ENCODE peak calls at places on chromosomes 2 and 18, in five cellular contexts. Q, P, K, E and L are unnamed samples.
A peak's percentile ranks its signal among the peaks of the same experiment; 100 is the strongest.

GRCh38 chr2:212794471-212794870 is 255.9 kb upstream of the ERBB4 start:
- DNase-seq in Q (no peak), P (no peak), K (no peak), E (no peak), L (no peak)

GRCh38 chr18:48800479-48800876 is 150.3 kb downstream of the SMAD7 start:
- DNase-seq in Q (no peak), P (no peak), K (no peak), E (no peak), L (no peak)

GRCh38 chr2:171523339-171523931 is 1.2 kb downstream of the CYBRD1 start:
- DNase-seq in Q (peak; percentile 76), P (peak; percentile 21), K (peak; percentile 70), E (no peak), L (peak; percentile 79)

GRCh38 chr18:77067315-77068061 is 65.1 kb downstream of the MBP start:
- DNase-seq in Q (peak; percentile 96), P (peak; percentile 34), K (no peak), E (no peak), L (peak; percentile 55)

GRCh38 chr2:36812196-36812595 is 115.7 kb downstream of the VIT start:
- DNase-seq in Q (no peak), P (peak; percentile 35), K (peak; percentile 41), E (peak; percentile 9), L (peak; percentile 46)

GRCh38 chr2:119338826-119339561 is 27.6 kb downstream of the C2orf76 start:
- DNase-seq in Q (no peak), P (no peak), K (peak; percentile 72), E (no peak), L (no peak)

GRCh38 chr2:48105848-48106247 is 199.6 kb upstream of the FBXO11 start:
- DNase-seq in Q (no peak), P (no peak), K (no peak), E (no peak), L (no peak)

GRCh38 chr2:70111752-70112591 is 24.7 kb downstream of the PCBP1 start:
- DNase-seq in Q (peak; percentile 71), P (no peak), K (peak; percentile 37), E (no peak), L (no peak)

GRCh38 chr2:136736236-136736635 is 29.1 kb upstream of the THSD7B start:
- DNase-seq in Q (no peak), P (no peak), K (no peak), E (no peak), L (no peak)

GRCh38 chr2:181354626-181355025 is 102.6 kb upstream of the ITGA4 start:
- DNase-seq in Q (peak; percentile 63), P (no peak), K (no peak), E (no peak), L (peak; percentile 2)

GRCh38 chr2:112542974-112543760 is 902 bp downstream of the POLR1B start:
- DNase-seq in Q (peak; percentile 16), P (peak; percentile 13), K (peak; percentile 21), E (no peak), L (peak; percentile 8)

GRCh38 chr18:37393945-37394609 is 171.5 kb downstream of the CELF4 start:
- DNase-seq in Q (peak; percentile 76), P (no peak), K (peak; percentile 77), E (peak; percentile 39), L (peak; percentile 10)

GRCh38 chr2:214569419-214570035 is 158.7 kb downstream of the VWC2L start:
- DNase-seq in Q (no peak), P (no peak), K (no peak), E (no peak), L (no peak)

GRCh38 chr2:149000168-149000938 is 38.1 kb upstream of the LYPD6B start:
- DNase-seq in Q (no peak), P (no peak), K (no peak), E (no peak), L (no peak)

GRCh38 chr2:145323512-145323911 is 803.6 kb upstream of the ZEB2 start:
- DNase-seq in Q (peak; percentile 41), P (no peak), K (no peak), E (no peak), L (no peak)

GRCh38 chr2:88608184-88608583 is 19.1 kb downstream of the EIF2AK3 start:
- DNase-seq in Q (no peak), P (no peak), K (no peak), E (no peak), L (no peak)

GRCh38 chr18:13725566-13726227 is 661 bp downstream of the FAM210A start:
- DNase-seq in Q (peak; percentile 2), P (peak; percentile 16), K (no peak), E (no peak), L (no peak)

GRCh38 chr2:207413376-207413907 is 116.3 kb upstream of the CREB1 start:
- DNase-seq in Q (no peak), P (no peak), K (no peak), E (no peak), L (no peak)

GRCh38 chr2:227597993-227598392 is 700 bp upstream of the SCYGR2 start:
- DNase-seq in Q (no peak), P (peak; percentile 18), K (no peak), E (no peak), L (no peak)

GRCh38 chr2:100321181-100321880 is 970 bp downstream of the LONRF2 start:
- DNase-seq in Q (peak; percentile 21), P (no peak), K (peak; percentile 65), E (no peak), L (peak; percentile 77)

GRCh38 chr2:218291934-218292699 is at the start of gene TMBIM1:
- DNase-seq in Q (peak; percentile 58), P (peak; percentile 72), K (peak; percentile 89), E (no peak), L (peak; percentile 69)

GRCh38 chr2:3784731-3785130 is 81.4 kb downstream of the DCDC2C start:
- DNase-seq in Q (peak; percentile 78), P (no peak), K (no peak), E (no peak), L (no peak)

GRCh38 chr2:230564805-230565779 is 147.6 kb upstream of the CAB39 start:
- DNase-seq in Q (peak; percentile 63), P (no peak), K (no peak), E (no peak), L (no peak)

GRCh38 chr2:197972017-197972416 is 167.6 kb downstream of the PLCL1 start:
- DNase-seq in Q (peak; percentile 72), P (no peak), K (no peak), E (no peak), L (no peak)

GRCh38 chr2:227853204-227853629 is 18.2 kb upstream of the DAW1 start:
- DNase-seq in Q (peak; percentile 91), P (no peak), K (no peak), E (no peak), L (peak; percentile 44)

GRCh38 chr2:159801925-159802324 is 3.9 kb upstream of the CD302 start:
- DNase-seq in Q (no peak), P (no peak), K (no peak), E (no peak), L (no peak)

GRCh38 chr2:71897836-71898235 is 249.8 kb downstream of the CYP26B1 start:
- DNase-seq in Q (no peak), P (no peak), K (no peak), E (no peak), L (no peak)

GRCh38 chr2:71897145-71897495 is 250.5 kb downstream of the CYP26B1 start:
- DNase-seq in Q (no peak), P (no peak), K (no peak), E (no peak), L (no peak)

GRCh38 chr2:71895320-71896161 is 252.1 kb downstream of the CYP26B1 start:
- DNase-seq in Q (no peak), P (no peak), K (no peak), E (no peak), L (no peak)

GRCh38 chr2:71898375-71898774 is 249.3 kb downstream of the CYP26B1 start:
- DNase-seq in Q (no peak), P (no peak), K (no peak), E (no peak), L (no peak)

DNA sequence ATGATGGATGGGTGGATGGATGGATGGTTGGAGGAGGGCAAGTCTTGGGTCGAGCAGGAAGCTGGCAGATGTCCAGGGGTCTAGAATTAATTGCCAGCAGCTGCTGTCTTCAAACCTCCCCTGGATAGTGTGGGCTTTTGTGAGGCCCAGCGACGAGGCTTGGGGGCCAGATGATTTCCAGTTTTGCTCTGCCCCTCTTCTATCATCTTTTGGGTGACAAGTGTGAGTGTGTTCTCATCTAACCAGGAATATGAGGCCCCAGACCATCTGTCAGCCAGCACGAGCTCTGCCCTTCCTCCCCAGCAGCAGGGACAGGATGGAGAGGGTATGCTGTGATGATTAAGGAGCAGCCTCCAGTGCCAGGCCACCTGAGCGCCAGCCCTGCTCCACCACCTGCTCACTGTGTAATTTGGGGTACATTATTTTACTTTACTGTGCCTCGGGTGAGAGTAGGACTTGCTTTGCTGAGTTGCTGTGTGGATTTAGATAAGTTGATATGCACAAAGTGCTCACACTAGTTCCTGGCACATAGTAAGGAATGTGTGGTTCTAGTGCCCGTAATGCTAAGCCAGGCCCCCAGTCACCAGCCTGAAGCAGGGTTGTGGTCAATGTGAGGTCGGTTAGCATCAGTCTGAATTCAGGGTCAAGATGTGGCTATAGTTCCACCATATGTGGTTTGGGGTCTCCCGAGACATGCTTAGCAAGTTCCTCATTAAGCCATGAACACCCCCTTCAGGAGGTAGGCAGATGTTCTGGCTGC is 251.1 kb downstream of the CYP26B1 start:
- DNase-seq in Q (no peak), P (no peak), K (no peak), E (no peak), L (no peak)
- TF ChIP-seq MAFK in Q (no peak), P (no peak), K (no peak), E (no peak), L (no peak)

GRCh38 chr2:128290356-128290755 is 28.3 kb downstream of the HS6ST1 start:
- DNase-seq in Q (peak; percentile 55), P (no peak), K (no peak), E (no peak), L (no peak)
- TF ChIP-seq MAFK in Q (no peak), P (no peak), K (no peak), E (no peak), L (no peak)

GRCh38 chr2:98736464-98736889 is 5.5 kb upstream of the MGAT4A start:
- DNase-seq in Q (no peak), P (peak; percentile 52), K (no peak), E (no peak), L (peak; percentile 24)
- TF ChIP-seq MAFK in Q (no peak), P (no peak), K (no peak), E (no peak), L (no peak)

DNA sequence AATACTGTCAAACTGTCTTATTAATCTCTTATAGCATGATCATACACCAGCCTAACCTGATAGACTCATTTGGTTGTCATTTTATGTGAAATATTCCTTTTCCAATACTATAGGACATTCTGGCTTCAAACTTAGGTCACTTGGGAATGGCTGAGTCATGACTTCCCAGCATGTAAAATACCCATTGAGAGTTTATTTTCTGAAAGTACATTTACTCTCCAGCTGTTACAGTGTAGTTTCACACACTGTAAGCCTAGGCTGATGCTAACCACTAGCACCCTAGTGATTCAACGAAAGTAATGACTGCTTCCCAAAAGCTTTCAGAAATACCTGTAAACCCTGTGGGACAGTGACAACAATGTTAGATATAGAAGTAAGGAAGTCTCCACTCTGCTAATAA is 93.8 kb downstream of the FIGN start:
- DNase-seq in Q (peak; percentile 57), P (no peak), K (no peak), E (no peak), L (no peak)
- TF ChIP-seq MAFK in Q (peak; percentile 32), P (peak; percentile 38), K (no peak), E (no peak), L (peak; percentile 24)

DNA sequence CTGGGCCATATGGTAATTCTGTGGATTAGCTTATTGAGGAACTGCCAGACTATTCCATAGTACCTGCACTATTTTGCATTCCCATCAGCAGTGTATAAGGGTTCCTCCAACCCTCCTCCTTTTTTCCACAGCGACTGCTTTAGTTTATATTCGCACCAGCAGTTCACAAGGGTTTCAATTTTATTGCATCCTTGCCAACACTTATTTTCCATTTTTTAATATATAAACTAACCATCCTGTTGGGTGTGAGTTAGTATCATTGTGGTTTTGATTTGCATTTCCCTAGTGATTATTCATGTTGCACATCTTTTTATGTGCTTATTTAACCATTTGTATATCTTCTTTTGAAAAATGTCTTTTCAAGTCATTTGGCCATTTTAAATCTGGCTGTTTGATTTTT is 66.9 kb downstream of the NAT8 start:
- DNase-seq in Q (no peak), P (no peak), K (no peak), E (no peak), L (no peak)
- TF ChIP-seq MAFK in Q (no peak), P (no peak), K (no peak), E (no peak), L (no peak)